ENCODE peak calls at places on chromosome 11, in seven cellular contexts. M is upper lobe of right lung, C is body of pancreas, G is left cardiac atrium, U is NCI-H510A treated with DMSO at 0.1 percent for 48 hours, D is ELR, T is epithelial cell of proximal tubule. P is an unnamed sample.

GRCh38 chr11:65077466-65077865 is 6.4 kb downstream of the CDCA5 start:
- DNase-seq in G (no peak), M (no peak), T (no peak), C (no peak), D (peak; percentile 36), U (no peak), P (no peak)

GRCh38 chr11:11320820-11321219 is 32.2 kb downstream of the CSNK2A3 start:
- DNase-seq in D (no peak), U (no peak), C (no peak), T (no peak), M (no peak), G (no peak), P (no peak)

GRCh38 chr11:66189031-66189745 is 79.3 kb upstream of the RAB1B start:
- DNase-seq in T (no peak), D (peak; percentile 26), C (no peak), M (no peak), U (no peak), G (no peak), P (no peak)

GRCh38 chr11:74366576-74366975 is 31.7 kb downstream of the PGM2L1 start:
- DNase-seq in U (no peak), M (no peak), D (peak; percentile 33), T (no peak), G (no peak), C (no peak), P (no peak)

GRCh38 chr11:111200010-111200534 is 45.5 kb upstream of the POU2AF2 start:
- DNase-seq in M (no peak), T (no peak), D (no peak), G (no peak), U (no peak), C (no peak), P (no peak)

GRCh38 chr11:34640050-34640971 is 19.4 kb downstream of the EHF start:
- DNase-seq in T (peak; percentile 78), U (no peak), C (peak; percentile 89), G (no peak), D (no peak), M (peak; percentile 89), P (no peak)

GRCh38 chr11:100612766-100613165 is 74.3 kb upstream of the ARHGAP42 start:
- DNase-seq in T (no peak), C (no peak), U (no peak), G (no peak), D (no peak), M (no peak), P (no peak)

GRCh38 chr11:22974251-22974650 is 114.0 kb upstream of the CCDC179 start:
- DNase-seq in C (no peak), G (no peak), T (no peak), D (no peak), M (no peak), U (no peak), P (no peak)

GRCh38 chr11:10348650-10349280 is 43.9 kb downstream of the ADM start:
- DNase-seq in U (no peak), G (no peak), M (no peak), D (peak; percentile 57), T (peak; percentile 87), C (no peak), P (no peak)

GRCh38 chr11:93080146-93080759 is 110.8 kb downstream of the MTNR1B start:
- DNase-seq in U (peak; percentile 56), D (no peak), T (no peak), G (no peak), C (no peak), M (no peak), P (no peak)

GRCh38 chr11:8242113-8242475 is 21.6 kb downstream of the LMO1 start:
- DNase-seq in G (no peak), T (no peak), M (no peak), C (no peak), D (no peak), U (no peak), P (no peak)

P was measured in GOT3.